ENCODE peak calls at places on chromosomes 4 and X, in four cellular contexts. P is A549, N is WTC11, K is HepG2. U is an unnamed sample.

GRCh38 chrX:103107836-103108235 is 14.9 kb upstream of the NXF3 start:
- DNase-seq in P (no peak), N (no peak), K (no peak), U (no peak)

GRCh38 chr4:147760695-147761094 is 28.8 kb downstream of the ARHGAP10 start:
- DNase-seq in P (no peak), N (no peak), K (no peak), U (no peak)

GRCh38 chrX:123626962-123627361 is 105.9 kb downstream of the THOC2 start:
- DNase-seq in P (no peak), N (no peak), K (no peak), U (no peak)

GRCh38 chrX:51336584-51336983 is 4.0 kb downstream of the NUDT10 start:
- DNase-seq in P (peak), N (peak), K (peak), U (peak)

GRCh38 chr4:136985683-136986082 is 546.6 kb downstream of the PCDH18 start:
- DNase-seq in P (no peak), N (no peak), K (no peak), U (no peak)

GRCh38 chr4:23920296-23920695 is 30.4 kb upstream of the PPARGC1A start:
- DNase-seq in P (no peak), N (no peak), K (no peak), U (no peak)

GRCh38 chr4:180665994-180666818 is 1577.0 kb upstream of the TENM3 start:
- DNase-seq in P (peak), N (peak), K (peak), U (peak)

GRCh38 chr4:87011340-87012034 is 76.7 kb downstream of the AFF1 start:
- DNase-seq in P (peak), N (no peak), K (no peak), U (no peak)

GRCh38 chrX:40260123-40260751 is 162.5 kb upstream of the BCOR start:
- DNase-seq in P (no peak), N (no peak), K (no peak), U (peak)

GRCh38 chr4:10974371-10974770 is 289.8 kb upstream of the CLNK start:
- DNase-seq in P (no peak), N (no peak), K (no peak), U (no peak)

GRCh38 chrX:153410328-153410727 is 944 bp upstream of the ZFP92 start:
- DNase-seq in P (no peak), N (no peak), K (no peak), U (no peak)

GRCh38 chr4:175656615-175657014 is 155.4 kb downstream of the GPM6A start:
- DNase-seq in P (no peak), N (no peak), K (no peak), U (no peak)

GRCh38 chrX:109732319-109732779 is 708 bp downstream of the ACSL4 start:
- DNase-seq in P (peak), N (no peak), K (no peak), U (peak)

GRCh38 chr4:120749445-120750151 is 172.9 kb downstream of the PRDM5 start:
- DNase-seq in P (no peak), N (no peak), K (no peak), U (no peak)

GRCh38 chr4:172978848-172979247 is 189.8 kb upstream of the GALNT7 start:
- DNase-seq in P (peak), N (no peak), K (no peak), U (no peak)

GRCh38 chrX:48472225-48472624 is 2.2 kb upstream of the SLC38A5 start:
- DNase-seq in P (no peak), N (no peak), K (no peak), U (no peak)

GRCh38 chr4:107710493-107711459 is 9.3 kb downstream of the PAPSS1 start:
- DNase-seq in P (no peak), N (no peak), K (no peak), U (peak)

GRCh38 chrX:68114573-68115199 is 318.6 kb downstream of the OPHN1 start:
- DNase-seq in P (peak), N (no peak), K (no peak), U (no peak)

GRCh38 chrX:10243056-10243455 is 86.3 kb downstream of the CLCN4 start:
- DNase-seq in P (no peak), N (no peak), K (no peak), U (no peak)

GRCh38 chrX:39935414-39936064 is 162.2 kb downstream of the BCOR start:
- DNase-seq in P (peak), N (no peak), K (peak), U (peak)

GRCh38 chr4:102663073-102663472 is 97.7 kb downstream of the MANBA start:
- DNase-seq in P (no peak), N (no peak), K (no peak), U (no peak)

GRCh38 chr4:15303052-15303641 is 124.7 kb upstream of the C1QTNF7 start:
- DNase-seq in P (peak), N (no peak), K (peak), U (no peak)

GRCh38 chrX:153794897-153795816 is 689 bp downstream of the SSR4 start:
- DNase-seq in P (peak), N (no peak), K (no peak), U (peak)

GRCh38 chr4:10006236-10006603 is 15.1 kb downstream of the SLC2A9 start:
- DNase-seq in P (peak), N (no peak), K (peak), U (no peak)

GRCh38 chrX:12975999-12976558 is 1.2 kb downstream of the TMSB4X start:
- DNase-seq in P (peak), N (peak), K (no peak), U (peak)

GRCh38 chrX:16807548-16807947 is 21.3 kb downstream of the TXLNG start:
- DNase-seq in P (peak), N (no peak), K (no peak), U (no peak)

GRCh38 chrX:123277821-123278220 is 93.7 kb downstream of the GRIA3 start:
- DNase-seq in P (no peak), N (no peak), K (no peak), U (no peak)

GRCh38 chrX:43514820-43515219 is 141.3 kb upstream of the MAOA start:
- DNase-seq in P (no peak), N (no peak), K (no peak), U (no peak)

GRCh38 chr4:103099691-103100392 is at the start of gene BDH2:
- DNase-seq in P (peak), N (no peak), K (peak), U (peak)

GRCh38 chr4:84498203-84499026 is 677 bp downstream of the NKX6-1 start:
- DNase-seq in P (peak), N (peak), K (no peak), U (no peak)

GRCh38 chrX:110108381-110108796 is 105.5 kb downstream of the TMEM164 start:
- DNase-seq in P (no peak), N (no peak), K (no peak), U (no peak)

GRCh38 chr4:103996059-103996458 is 276.3 kb upstream of the TACR3 start:
- DNase-seq in P (peak), N (no peak), K (no peak), U (no peak)

GRCh38 chrX:47518105-47518504 is 35.1 kb upstream of the ZNF41 start:
- DNase-seq in P (no peak), N (no peak), K (peak), U (no peak)

GRCh38 chr4:187184513-187184912 is 460.9 kb upstream of the FAT1 start:
- DNase-seq in P (no peak), N (no peak), K (no peak), U (no peak)

GRCh38 chr4:29553842-29554241 is 1166.3 kb upstream of the PCDH7 start:
- DNase-seq in P (no peak), N (no peak), K (no peak), U (no peak)

GRCh38 chrX:15382809-15383208 is 1.4 kb downstream of the VEGFD start:
- DNase-seq in P (no peak), N (no peak), K (no peak), U (peak)

GRCh38 chr4:57405359-57405758 is 295.2 kb upstream of the IGFBP7 start:
- DNase-seq in P (peak), N (no peak), K (no peak), U (no peak)

DNA sequence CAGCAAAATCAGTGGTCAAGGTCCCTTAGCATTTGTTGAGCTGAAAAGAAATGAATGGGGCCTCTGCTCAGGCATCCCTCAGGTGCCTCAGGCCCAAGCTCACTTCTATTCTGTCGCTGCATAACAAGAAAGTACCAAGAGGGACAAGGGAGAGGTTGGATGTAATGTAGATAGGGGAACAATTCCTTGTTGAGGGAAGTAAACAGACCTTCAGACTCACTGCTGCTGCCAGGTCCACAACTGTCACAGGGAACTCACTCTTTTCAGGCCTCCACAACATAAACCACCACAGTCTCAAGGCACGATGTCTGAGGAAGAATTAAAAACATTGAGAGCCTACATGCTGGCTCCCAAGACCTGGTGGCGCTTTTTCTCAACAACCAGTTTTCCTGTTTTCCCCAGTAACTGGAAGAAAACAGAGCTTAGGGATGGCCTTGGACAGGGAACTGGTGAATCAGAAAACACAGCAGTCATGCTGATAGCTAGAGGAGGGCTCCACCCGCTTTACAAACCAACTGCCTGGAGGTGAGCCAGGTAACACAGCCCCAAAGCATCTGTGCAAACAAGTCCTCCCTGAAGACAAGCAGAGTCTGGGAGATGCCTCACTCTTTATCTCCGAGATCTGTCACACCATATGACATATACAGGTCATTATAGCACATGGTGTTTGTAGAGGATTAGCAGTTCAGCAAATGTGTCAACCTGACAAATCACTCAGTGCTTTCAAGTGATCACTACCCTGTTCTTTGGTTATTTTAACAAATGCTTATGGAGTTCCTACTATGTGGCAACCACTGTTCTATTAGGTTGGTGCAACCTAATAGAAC is 14.3 kb upstream of the AWAT1 start:
- DNase-seq in P (peak), N (no peak), K (peak), U (peak)
- TF ChIP-seq NR3C1 in P (no peak), N (no peak), K (no peak), U (no peak)

GRCh38 chrX:106220177-106220576 is 52.1 kb downstream of the PWWP3B start:
- DNase-seq in P (no peak), N (no peak), K (no peak), U (no peak)
- TF ChIP-seq NR3C1 in P (no peak), N (no peak), K (no peak), U (no peak)

GRCh38 chr4:73520821-73521220 is 39.3 kb downstream of the AFM start:
- DNase-seq in P (peak), N (peak), K (no peak), U (no peak)
- TF ChIP-seq NR3C1 in P (no peak), N (no peak), K (no peak), U (no peak)

DNA sequence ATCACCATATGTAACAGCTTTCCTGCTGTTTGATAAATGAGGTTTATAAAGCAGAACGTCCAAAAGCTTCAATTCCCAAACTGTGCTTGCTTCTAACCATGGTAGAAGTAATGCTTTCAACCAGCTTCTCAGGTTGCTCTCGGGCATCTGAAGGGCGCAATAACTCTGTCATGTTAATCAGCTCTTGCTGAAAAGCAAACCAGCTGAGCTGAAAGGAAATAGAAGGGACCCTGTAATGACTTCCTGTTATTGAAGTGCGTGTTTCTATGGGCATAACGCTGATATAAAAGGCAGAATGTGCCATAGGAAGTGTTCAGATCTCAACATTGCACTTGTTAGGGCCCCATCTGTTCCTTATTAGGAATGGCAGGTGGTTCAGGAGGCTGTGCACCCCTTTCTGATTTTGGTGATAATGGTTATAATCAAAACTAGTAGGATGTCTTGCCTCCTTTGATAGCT is 21.2 kb downstream of the HERC3 start:
- DNase-seq in P (no peak), N (no peak), K (no peak), U (no peak)
- TF ChIP-seq NR3C1 in P (no peak), N (no peak), K (no peak), U (no peak)

GRCh38 chrX:119468930-119469635 is 839 bp downstream of the SLC25A5 start:
- DNase-seq in P (peak), N (peak), K (peak), U (peak)

GRCh38 chrX:119467842-119468185 is 430 bp upstream of the SLC25A5 start:
- DNase-seq in P (no peak), N (no peak), K (no peak), U (no peak)

GRCh38 chrX:119466970-119467369 is 1.3 kb upstream of the SLC25A5 start:
- DNase-seq in P (no peak), N (no peak), K (no peak), U (no peak)

GRCh38 chrX:119467433-119467832 is 811 bp upstream of the SLC25A5 start:
- DNase-seq in P (no peak), N (no peak), K (no peak), U (no peak)

DNA sequence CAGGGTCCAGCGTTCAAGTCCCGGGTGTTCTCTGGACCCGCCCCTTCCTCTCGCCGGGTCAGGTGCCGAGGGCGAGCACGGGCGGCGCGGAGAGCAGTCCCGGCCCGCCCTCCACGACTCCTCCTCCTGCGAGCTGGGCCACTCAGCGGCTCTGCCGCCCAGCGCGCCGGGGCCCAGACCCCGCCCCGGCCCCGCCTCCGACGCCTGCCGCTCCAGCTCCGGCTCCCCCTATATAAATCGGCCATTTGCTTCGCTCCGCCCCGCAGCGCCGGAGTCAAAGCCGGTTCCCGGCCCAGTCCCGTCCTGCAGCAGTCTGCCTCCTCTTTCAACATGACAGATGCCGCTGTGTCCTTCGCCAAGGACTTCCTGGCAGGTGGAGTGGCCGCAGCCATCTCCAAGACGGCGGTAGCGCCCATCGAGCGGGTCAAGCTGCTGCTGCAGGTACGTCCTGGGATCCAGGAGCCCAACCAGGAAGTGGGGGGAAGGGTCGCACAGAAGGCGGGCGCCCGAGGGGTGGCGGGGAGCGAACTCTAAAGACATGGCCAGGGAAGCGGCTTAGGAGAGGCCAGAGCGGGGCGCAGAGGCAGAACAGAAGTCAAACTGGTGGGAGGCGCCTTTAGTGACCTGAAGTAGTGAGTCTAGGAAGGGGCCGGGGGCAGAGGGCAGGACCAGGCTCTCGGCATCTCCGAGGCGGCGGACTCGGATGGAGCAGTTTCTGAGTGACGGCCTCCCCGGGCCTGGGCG is at the start of gene SLC25A5:
- DNase-seq in P (peak), N (peak), K (peak), U (peak)
- TF ChIP-seq NR3C1 in P (no peak), N (no peak), K (no peak), U (no peak)

GRCh38 chr4:128301979-128302378 is 14.4 kb upstream of the PGRMC2 start:
- DNase-seq in P (no peak), N (no peak), K (no peak), U (no peak)

GRCh38 chr4:128299848-128300247 is 12.2 kb upstream of the PGRMC2 start:
- DNase-seq in P (no peak), N (no peak), K (no peak), U (no peak)

GRCh38 chr4:128303986-128304385 is 16.4 kb upstream of the PGRMC2 start:
- DNase-seq in P (no peak), N (no peak), K (no peak), U (peak)

GRCh38 chr4:128305942-128306341 is 18.3 kb upstream of the PGRMC2 start:
- DNase-seq in P (no peak), N (no peak), K (no peak), U (peak)

GRCh38 chr4:128302775-128303174 is 15.2 kb upstream of the PGRMC2 start:
- DNase-seq in P (no peak), N (no peak), K (no peak), U (no peak)
- TF ChIP-seq NR3C1 in P (no peak), N (no peak), K (no peak), U (no peak)

U was measured in K562.